ENCODE peak calls at places on chromosomes 16 and 17, in nine cellular contexts. D is left lung, M is heart left ventricle, K is PC-9, Y is upper lobe of right lung, S is stomach, X is IMR-90, Z is mammary epithelial cell, A is PC-3. G is an unnamed sample. For H3K4me1, the result is how much of the 10 kb centered on the place peaks cover.

GRCh38 chr17:16417896-16418683 is 2.7 kb downstream of the TRPV2 start:
- DNase-seq in D (no peak), M (no peak), K (peak), Y (no peak), S (no peak), X (peak), Z (no peak), A (peak), G (no peak)

GRCh38 chr16:67860589-67861398 is 12.1 kb upstream of the EDC4 start:
- DNase-seq in D (no peak), M (no peak), K (peak), Y (no peak), S (no peak), X (peak), Z (peak), A (peak), G (no peak)

GRCh38 chr16:17532338-17532995 is 61.7 kb upstream of the XYLT1 start:
- DNase-seq in D (no peak), M (no peak), K (no peak), Y (no peak), S (no peak), X (no peak), Z (no peak), A (no peak), G (no peak)

GRCh38 chr16:66383551-66383950 is 17.1 kb downstream of the CDH5 start:
- DNase-seq in D (no peak), M (no peak), K (no peak), Y (no peak), S (no peak), X (no peak), Z (no peak), A (no peak), G (no peak)

GRCh38 chr17:1134634-1135324 is 45.0 kb downstream of the ABR start:
- DNase-seq in D (no peak), M (peak), K (no peak), Y (no peak), S (no peak), X (no peak), Z (no peak), A (no peak), G (no peak)

GRCh38 chr16:18852647-18853046 is 51.3 kb upstream of the ARL6IP1 start:
- DNase-seq in D (no peak), M (no peak), K (no peak), Y (no peak), S (no peak), X (no peak), Z (no peak), A (no peak), G (no peak)

GRCh38 chr17:12395733-12396354 is 269.8 kb upstream of the MYOCD start:
- DNase-seq in D (no peak), M (no peak), K (no peak), Y (no peak), S (peak), X (no peak), Z (no peak), A (peak), G (no peak)

GRCh38 chr16:23552171-23552570 is 5.0 kb downstream of the EARS2 start:
- DNase-seq in D (no peak), M (no peak), K (no peak), Y (no peak), S (no peak), X (no peak), Z (no peak), A (no peak), G (no peak)

GRCh38 chr17:11900655-11901054 is 96.6 kb downstream of the ZNF18 start:
- DNase-seq in D (no peak), M (no peak), K (no peak), Y (no peak), S (no peak), X (no peak), Z (no peak), A (no peak), G (no peak)

GRCh38 chr16:24626251-24626650 is 86.9 kb downstream of the RBBP6 start:
- DNase-seq in D (no peak), M (no peak), K (peak), Y (no peak), S (no peak), X (peak), Z (peak), A (peak), G (no peak)

DNA sequence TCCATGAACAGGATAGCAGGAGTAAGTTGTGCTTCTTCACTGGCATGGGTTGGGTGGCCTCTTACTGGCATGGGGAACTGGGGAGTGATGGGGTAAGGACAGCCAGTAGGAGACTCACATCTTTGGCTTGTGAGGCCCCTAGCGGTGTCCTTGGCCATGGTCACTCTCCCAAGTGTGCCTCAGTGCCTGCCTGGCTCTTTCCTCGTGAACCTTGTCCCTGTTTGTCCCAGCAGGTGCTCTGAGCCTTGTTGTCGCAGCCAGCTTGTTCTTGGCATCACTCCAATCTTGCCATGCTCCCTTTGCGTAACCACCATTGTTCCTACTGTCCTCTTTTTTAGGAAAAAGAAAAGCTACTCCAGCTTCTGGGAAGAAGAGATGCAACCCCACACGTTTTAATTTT is 53.6 kb upstream of the SDK2 start:
- DNase-seq in D (no peak), M (no peak), K (no peak), Y (no peak), S (no peak), X (no peak), Z (no peak), A (no peak), G (no peak)
- TF ChIP-seq CTCF in D (no peak), M (no peak), K (no peak), Y (no peak), S (no peak), X (no peak), Z (no peak), A (peak), G (no peak)

GRCh38 chr17:82232322-82232785 is 3.5 kb downstream of the SLC16A3 start:
- DNase-seq in D (no peak), M (no peak), K (no peak), Y (peak), S (no peak), X (no peak), Z (no peak), A (no peak), G (no peak)
- H3K4me1 ChIP-seq in D (under half), M (under half), K (under half), Y (under half), S (half or more), X (under half), Z (half or more), A (half or more), G (under half)

DNA sequence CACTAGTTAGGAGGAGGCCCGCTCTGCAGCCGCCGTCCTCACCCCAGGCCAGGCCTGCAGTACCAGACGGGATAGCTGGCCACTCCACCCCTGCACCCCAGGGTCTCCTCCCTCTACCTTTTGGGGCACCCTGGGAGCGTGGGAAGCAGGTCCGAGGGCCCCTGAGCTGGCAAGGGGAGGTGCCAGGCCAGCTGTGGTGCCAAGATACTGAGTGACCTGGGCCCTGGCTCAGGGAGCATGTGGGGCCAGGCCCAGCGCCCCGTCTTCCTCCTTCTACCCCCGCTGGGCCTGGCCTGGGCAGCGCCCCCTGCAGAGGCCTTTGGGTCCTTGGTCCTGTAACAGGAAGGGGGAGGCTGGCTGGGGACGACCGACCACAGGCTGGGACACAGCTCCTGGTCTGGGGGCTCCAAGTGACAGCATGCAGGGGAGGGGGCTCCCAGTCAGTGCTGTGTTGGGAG is 13.0 kb downstream of the PAM16 start:
- DNase-seq in D (no peak), M (no peak), K (no peak), Y (peak), S (no peak), X (no peak), Z (no peak), A (no peak), G (peak)
- TF ChIP-seq CTCF in D (no peak), M (no peak), K (no peak), Y (no peak), S (no peak), X (peak), Z (no peak), A (no peak), G (no peak)

GRCh38 chr16:87436225-87437172 is 44.4 kb downstream of the MAP1LC3B start:
- DNase-seq in D (no peak), M (peak), K (no peak), Y (no peak), S (no peak), X (peak), Z (no peak), A (no peak), G (no peak)

GRCh38 chr16:87437911-87438610 is 45.9 kb downstream of the MAP1LC3B start:
- DNase-seq in D (no peak), M (no peak), K (no peak), Y (no peak), S (no peak), X (peak), Z (no peak), A (peak), G (no peak)

GRCh38 chr16:87434146-87434667 is 42.1 kb downstream of the MAP1LC3B start:
- DNase-seq in D (no peak), M (no peak), K (no peak), Y (no peak), S (no peak), X (no peak), Z (no peak), A (no peak), G (no peak)

GRCh38 chr16:87437327-87437726 is 45.2 kb downstream of the MAP1LC3B start:
- DNase-seq in D (no peak), M (no peak), K (no peak), Y (no peak), S (no peak), X (no peak), Z (no peak), A (no peak), G (no peak)

GRCh38 chr16:87435399-87436224 is 43.5 kb downstream of the MAP1LC3B start:
- DNase-seq in D (no peak), M (no peak), K (no peak), Y (no peak), S (no peak), X (peak), Z (peak), A (peak), G (no peak)
- H3K4me1 ChIP-seq in D (under half), M (under half), K (under half), Y (under half), S (half or more), X (under half), Z (under half), A (under half), G (under half)

GRCh38 chr17:29619251-29619650 is 3.5 kb downstream of the CORO6 start:
- DNase-seq in D (peak), M (peak), K (no peak), Y (peak), S (no peak), X (peak), Z (no peak), A (no peak), G (peak)
- TF ChIP-seq CTCF in D (no peak), M (peak), K (no peak), Y (no peak), S (no peak), X (peak), Z (peak), A (peak), G (no peak)

DNA sequence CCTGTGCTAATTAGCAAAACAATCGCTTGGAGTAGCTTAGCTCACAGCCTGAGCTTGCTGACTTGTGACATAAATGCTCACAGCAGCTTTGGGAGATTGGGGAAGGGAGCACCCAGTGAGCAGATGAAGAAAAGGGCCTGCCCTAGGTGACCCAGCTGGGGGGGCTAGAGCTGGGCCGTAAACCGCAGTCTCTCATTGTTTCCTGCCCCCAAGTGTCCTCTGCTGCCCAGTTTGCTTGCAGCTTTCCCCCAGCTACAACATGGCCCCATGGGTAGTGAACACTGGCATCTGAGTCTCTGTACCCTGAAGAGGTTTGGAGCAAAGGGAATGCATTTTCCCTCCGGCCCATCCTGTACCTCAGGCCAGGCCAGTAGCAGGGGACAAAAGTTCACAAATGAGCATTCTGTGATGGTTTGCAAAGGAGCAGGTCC is 349.4 kb downstream of the SLC39A11 start:
- DNase-seq in D (no peak), M (no peak), K (no peak), Y (no peak), S (no peak), X (no peak), Z (no peak), A (no peak), G (no peak)
- H3K4me1 ChIP-seq in D (under half), M (under half), K (under half), Y (under half), S (under half), X (under half), Z (under half), A (under half), G (under half)

G was measured in pancreas.